ENCODE peak calls at places on chromosomes 2 and 18, in four cellular contexts. R is activated effector memory CD4-positive, alpha-beta T cell treated with Interleukin-2 at 50 U/mL for 16 hours; D is activated CD8-positive, alpha-beta memory T cell treated with anti-CD3 and anti-CD28 coated beads, Interleukin-2, amount 10 ng/mL, durations not matched to agents 7 days and 5 days; L is stimulated activated CD4-positive, alpha-beta T cell treated with anti-CD3 and anti-CD28 coated beads, Interleukin-15, amount 100 ng/mL, for 48 hours. X is an unnamed sample.

GRCh38 chr18:70415823-70416488 is 127.1 kb downstream of the SOCS6 start:
- DNase-seq in R (no peak), D (no peak), L (no peak), X (no peak)

GRCh38 chr2:36701391-36701795 is 4.9 kb downstream of the VIT start:
- DNase-seq in R (no peak), L (no peak), D (no peak), X (no peak)

GRCh38 chr2:97951155-97951670 is 44.5 kb downstream of the TMEM131 start:
- DNase-seq in R (no peak), L (no peak), D (no peak), X (no peak)

GRCh38 chr2:196206804-196207203 is 35.4 kb upstream of the STK17B start:
- DNase-seq in R (no peak), D (no peak), L (no peak), X (no peak)

GRCh38 chr18:24397131-24397693 is 412 bp downstream of the OSBPL1A start:
- DNase-seq in L (no peak), D (peak), R (no peak), X (peak)

GRCh38 chr18:34740101-34740500 is 30.0 kb downstream of the DTNA start:
- DNase-seq in D (no peak), L (no peak), R (no peak), X (no peak)

GRCh38 chr18:9233771-9234440 is 97.3 kb downstream of the ANKRD12 start:
- DNase-seq in R (no peak), L (no peak), D (no peak), X (no peak)

GRCh38 chr2:239330836-239331235 is 70.0 kb downstream of the HDAC4 start:
- DNase-seq in L (no peak), D (peak), R (no peak), X (no peak)

GRCh38 chr18:9659499-9660387 is 45.4 kb upstream of the PPP4R1 start:
- DNase-seq in R (no peak), D (no peak), L (no peak), X (no peak)

GRCh38 chr18:31646332-31646822 is 38.0 kb downstream of the B4GALT6 start:
- DNase-seq in L (no peak), D (no peak), R (no peak), X (no peak)

GRCh38 chr18:3499498-3499897 is 49.5 kb downstream of the TGIF1 start:
- DNase-seq in D (no peak), L (no peak), R (no peak), X (peak)

GRCh38 chr2:197293252-197294007 is 17.1 kb downstream of the ANKRD44 start:
- DNase-seq in D (peak), L (no peak), R (no peak), X (no peak)

GRCh38 chr2:174240097-174240496 is 8.2 kb downstream of the OLA1 start:
- DNase-seq in D (no peak), R (no peak), L (no peak), X (no peak)

GRCh38 chr2:85983766-85984165 is 95.0 kb upstream of the ST3GAL5 start:
- DNase-seq in R (no peak), D (no peak), L (no peak), X (no peak)

GRCh38 chr2:132275396-132275795 is 113.6 kb upstream of the ANKRD30BL start:
- DNase-seq in L (no peak), R (no peak), D (no peak), X (no peak)

GRCh38 chr2:208358758-208359631 is 47.6 kb upstream of the PTH2R start:
- DNase-seq in R (no peak), L (no peak), D (no peak), X (no peak)

GRCh38 chr2:88556026-88556425 is 71.2 kb downstream of the EIF2AK3 start:
- DNase-seq in L (no peak), R (no peak), D (no peak), X (no peak)

GRCh38 chr2:35973132-35973736 is 382.3 kb upstream of the CRIM1 start:
- DNase-seq in R (no peak), L (no peak), D (no peak), X (peak)

GRCh38 chr18:56235061-56235772 is 403.2 kb downstream of the TXNL1 start:
- DNase-seq in D (no peak), L (no peak), R (no peak), X (no peak)

GRCh38 chr2:233814063-233814435 is 35.9 kb downstream of the MROH2A start:
- DNase-seq in R (no peak), L (no peak), D (no peak), X (no peak)

GRCh38 chr2:66466435-66466834 is 31.5 kb downstream of the MEIS1 start:
- DNase-seq in R (no peak), D (no peak), L (no peak), X (no peak)

GRCh38 chr2:3730646-3731045 is 27.3 kb downstream of the DCDC2C start:
- DNase-seq in D (no peak), L (no peak), R (no peak), X (peak)

GRCh38 chr2:68806511-68807109 is 64.6 kb downstream of the BMP10 start:
- DNase-seq in D (no peak), R (no peak), L (no peak), X (peak)

GRCh38 chr2:136407952-136408318 is 290.0 kb upstream of the CXCR4 start:
- DNase-seq in L (no peak), R (no peak), D (no peak), X (no peak)

GRCh38 chr2:47741101-47741500 is 41.8 kb upstream of the MSH6 start:
- DNase-seq in D (no peak), L (no peak), R (no peak), X (no peak)

GRCh38 chr2:100606740-100607343 is 44.0 kb downstream of the PDCL3 start:
- DNase-seq in R (no peak), L (peak), D (peak), X (peak)

GRCh38 chr2:232113821-232114220 is 152.3 kb downstream of the DIS3L2 start:
- DNase-seq in L (no peak), R (no peak), D (peak), X (no peak)

GRCh38 chr2:37836711-37837110 is 88.4 kb upstream of the RMDN2 start:
- DNase-seq in R (no peak), L (no peak), D (no peak), X (no peak)

GRCh38 chr2:240024766-240025165 is 376 bp downstream of the NDUFA10 start:
- DNase-seq in R (no peak), L (no peak), D (peak), X (no peak)

GRCh38 chr18:58493516-58494253 is 135.2 kb downstream of the ALPK2 start:
- DNase-seq in L (peak), D (peak), R (peak), X (peak)

GRCh38 chr2:218180728-218181127 is 14.0 kb upstream of the CXCR1 start:
- DNase-seq in R (no peak), D (no peak), L (no peak), X (no peak)

GRCh38 chr2:168738057-168738456 is 64.4 kb upstream of the NOSTRIN start:
- DNase-seq in R (no peak), D (no peak), L (no peak), X (no peak)

GRCh38 chr2:166485558-166486193 is 8.4 kb downstream of the SCN7A start:
- DNase-seq in R (no peak), D (no peak), L (no peak), X (no peak)

GRCh38 chr18:74040459-74041332 is 106.9 kb downstream of the FBXO15 start:
- DNase-seq in R (peak), D (peak), L (peak), X (peak)

GRCh38 chr2:150167711-150168110 is 319.8 kb downstream of the RND3 start:
- DNase-seq in R (no peak), D (no peak), L (no peak), X (peak)

GRCh38 chr18:21799706-21800105 is 59.1 kb downstream of the MIB1 start:
- DNase-seq in L (no peak), R (no peak), D (no peak), X (no peak)

GRCh38 chr2:95307036-95307435 is 9.9 kb downstream of the KCNIP3 start:
- DNase-seq in R (no peak), L (no peak), D (no peak), X (no peak)

X was measured in foreskin fibroblast.